ENCODE peak calls at places on chromosomes 16 and 17, in five cellular contexts. H is body of pancreas, A is transverse colon, J is left ventricle myocardium inferior, C is Peyer's patch. Y is an unnamed sample.
A peak's percentile ranks its signal among the peaks of the same experiment; 100 is the strongest.

GRCh38 chr16:52069866-52070265 is 477.1 kb downstream of the TOX3 start:
- DNase-seq in H (no peak), A (no peak), J (no peak), C (no peak), Y (no peak)

GRCh38 chr17:82458885-82459424 is 414 bp downstream of the NARF start:
- DNase-seq in H (no peak), A (peak; percentile 34), J (no peak), C (no peak), Y (no peak)

GRCh38 chr17:73548620-73549311 is 95.5 kb downstream of the SDK2 start:
- DNase-seq in H (no peak), A (no peak), J (no peak), C (no peak), Y (no peak)

GRCh38 chr16:48441863-48442279 is 56.7 kb upstream of the SIAH1 start:
- DNase-seq in H (no peak), A (no peak), J (no peak), C (peak; percentile 15), Y (no peak)

GRCh38 chr17:68704897-68705296 is 103.7 kb upstream of the FAM20A start:
- DNase-seq in H (no peak), A (no peak), J (no peak), C (no peak), Y (no peak)

GRCh38 chr17:60525347-60525623 is 757 bp downstream of the APPBP2 start:
- DNase-seq in H (peak; percentile 68), A (no peak), J (no peak), C (peak; percentile 44), Y (no peak)

GRCh38 chr16:10181196-10182162 is 749 bp downstream of the GRIN2A start:
- DNase-seq in H (peak; percentile 77), A (peak; percentile 60), J (peak; percentile 52), C (peak; percentile 62), Y (peak; percentile 48)

GRCh38 chr16:13351651-13352217 is 450.3 kb downstream of the SHISA9 start:
- DNase-seq in H (no peak), A (no peak), J (no peak), C (no peak), Y (no peak)

GRCh38 chr16:49773534-49774486 is 82.1 kb downstream of the ZNF423 start:
- DNase-seq in H (no peak), A (no peak), J (no peak), C (no peak), Y (no peak)

GRCh38 chr17:32310927-32311568 is 30.9 kb downstream of the C17orf75 start:
- DNase-seq in H (no peak), A (no peak), J (no peak), C (no peak), Y (no peak)

GRCh38 chr16:69818811-69819587 is 56.9 kb downstream of the WWP2 start:
- DNase-seq in H (no peak), A (no peak), J (no peak), C (peak; percentile 15), Y (no peak)

GRCh38 chr17:29158515-29159275 is 21.5 kb downstream of the MYO18A start:
- DNase-seq in H (no peak), A (no peak), J (no peak), C (no peak), Y (no peak)

GRCh38 chr17:76884995-76885896 is 17.0 kb downstream of the MGAT5B start:
- DNase-seq in H (no peak), A (no peak), J (no peak), C (no peak), Y (no peak)

GRCh38 chr17:76889323-76889722 is 21.1 kb downstream of the MGAT5B start:
- DNase-seq in H (no peak), A (no peak), J (no peak), C (no peak), Y (no peak)

GRCh38 chr17:76888661-76889060 is 20.5 kb downstream of the MGAT5B start:
- DNase-seq in H (no peak), A (no peak), J (no peak), C (no peak), Y (peak; percentile 56)

GRCh38 chr17:76886395-76886794 is 18.2 kb downstream of the MGAT5B start:
- DNase-seq in H (no peak), A (no peak), J (no peak), C (no peak), Y (no peak)

GRCh38 chr17:76887809-76888208 is 19.6 kb downstream of the MGAT5B start:
- DNase-seq in H (no peak), A (no peak), J (no peak), C (no peak), Y (no peak)
- TF ChIP-seq CTCF in H (no peak), A (no peak), J (no peak), C (no peak), Y (no peak)

GRCh38 chr17:50432125-50432762 is 6.2 kb downstream of the ACSF2 start:
- DNase-seq in H (no peak), A (no peak), J (no peak), C (no peak), Y (no peak)
- H3K4me3 ChIP-seq in H (no peak overlapping the region), A (no peak overlapping the region), J (no peak overlapping the region), C (no peak overlapping the region), Y (no peak overlapping the region)

DNA sequence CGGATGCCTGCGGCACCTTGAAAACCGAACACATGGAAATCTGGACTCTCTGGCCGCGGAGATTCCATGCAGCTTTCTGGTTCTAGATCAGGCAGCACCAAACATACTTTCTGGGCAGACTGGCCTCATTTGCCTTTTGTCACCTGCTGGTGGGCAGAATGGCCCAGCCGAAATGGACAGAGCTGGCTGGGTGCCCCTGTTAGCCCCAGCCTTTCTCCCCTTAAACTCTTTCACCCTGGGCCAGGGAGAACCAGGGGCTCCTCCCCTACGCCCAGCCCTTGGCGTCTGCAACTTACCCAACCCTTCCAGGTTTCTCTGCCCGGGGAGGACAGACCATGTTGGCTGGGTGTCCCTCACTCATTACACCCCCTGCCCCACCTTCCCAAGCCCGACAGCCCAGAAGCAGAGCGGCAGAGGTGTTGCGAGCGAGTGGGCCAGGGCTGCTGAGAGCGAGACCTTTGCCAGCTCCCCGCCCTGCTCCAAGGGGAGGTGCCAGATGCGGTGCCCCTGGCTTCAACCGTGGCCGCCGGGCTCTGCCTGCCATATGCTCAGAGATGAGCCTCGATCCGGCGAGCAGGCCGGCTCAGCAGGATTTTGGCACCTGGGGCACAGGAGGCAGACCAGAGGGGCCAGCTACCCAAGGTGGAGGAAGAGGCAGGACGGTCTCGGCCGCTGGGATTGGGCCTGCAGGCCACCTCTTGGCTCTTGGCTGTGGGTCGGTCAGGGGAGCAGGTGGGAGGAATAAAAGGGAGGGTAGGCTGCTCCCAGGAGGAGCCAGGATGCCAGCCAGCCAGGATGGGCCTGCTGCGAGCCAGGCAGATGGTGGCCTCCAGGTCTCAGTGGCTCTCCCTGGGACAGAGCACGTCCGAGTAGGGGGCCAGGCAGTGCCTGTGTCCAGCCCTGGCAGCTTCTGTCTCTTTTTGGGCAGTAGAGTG is 191.3 kb downstream of the NTN1 start:
- DNase-seq in H (no peak), A (no peak), J (no peak), C (no peak), Y (no peak)
- H3K9me3 ChIP-seq in H (no peaks in the 10 kb centered on the region), A (peaks cover 11% of the 10 kb centered on the region), J (peaks cover 25% of the 10 kb centered on the region), C (peaks cover 8% of the 10 kb centered on the region), Y (peaks cover 11% of the 10 kb centered on the region)

GRCh38 chr16:2486645-2487516 is 12.0 kb downstream of the TBC1D24 start:
- DNase-seq in H (peak; percentile 66), A (peak; percentile 75), J (peak; percentile 56), C (peak; percentile 88), Y (peak; percentile 89)
- TF ChIP-seq CTCF in H (peak; percentile 68), A (peak; percentile 21), J (peak; percentile 52), C (no peak), Y (no peak)